ENCODE peak calls at places on chromosomes 5 and 9, in eight cellular contexts. E is HCT116, G is heart left ventricle, R is MM.1S, S is epithelial cell of proximal tubule, X is mammary epithelial cell, D is upper lobe of left lung, A is fibroblast of the aortic adventitia. I is an unnamed sample.

GRCh38 chr5:94983861-94984535 is 300.9 kb downstream of the MCTP1 start:
- DNase-seq in E (no peak), G (no peak), R (no peak), S (no peak), X (peak; percentile 63), D (no peak), A (peak; percentile 71), I (no peak)

GRCh38 chr5:176725521-176725920 is 78.2 kb downstream of the TSPAN17 start:
- DNase-seq in E (no peak), G (no peak), R (no peak), S (no peak), X (no peak), D (no peak), A (no peak), I (no peak)

GRCh38 chr9:134880484-134881312 is at the start of gene FCN2:
- DNase-seq in E (no peak), G (no peak), R (no peak), S (no peak), X (no peak), D (peak; percentile 15), A (no peak), I (no peak)

GRCh38 chr9:23822331-23823169 is 3.5 kb downstream of the ELAVL2 start:
- DNase-seq in E (no peak), G (no peak), R (no peak), S (no peak), X (no peak), D (no peak), A (no peak), I (no peak)

GRCh38 chr5:8436919-8437318 is 568.0 kb downstream of the MTRR start:
- DNase-seq in E (no peak), G (no peak), R (no peak), S (no peak), X (no peak), D (no peak), A (no peak), I (no peak)

GRCh38 chr9:95044731-95045508 is 272.6 kb downstream of the FANCC start:
- DNase-seq in E (no peak), G (no peak), R (no peak), S (no peak), X (no peak), D (peak; percentile 47), A (no peak), I (no peak)

GRCh38 chr9:81628897-81629296 is 60.5 kb downstream of the TLE1 start:
- DNase-seq in E (no peak), G (no peak), R (no peak), S (no peak), X (no peak), D (no peak), A (no peak), I (no peak)

GRCh38 chr9:32500768-32501167 is 25.2 kb downstream of the RIGI start:
- DNase-seq in E (no peak), G (no peak), R (no peak), S (peak; percentile 62), X (peak; percentile 70), D (no peak), A (no peak), I (no peak)

GRCh38 chr5:88680253-88681132 is 202.5 kb downstream of the MEF2C start:
- DNase-seq in E (peak; percentile 24), G (peak; percentile 61), R (peak; percentile 84), S (no peak), X (peak; percentile 35), D (peak; percentile 72), A (peak; percentile 39), I (peak; percentile 82)

GRCh38 chr5:113606298-113607134 is 93.0 kb downstream of the YTHDC2 start:
- DNase-seq in E (peak; percentile 38), G (peak; percentile 30), R (peak; percentile 63), S (peak; percentile 15), X (peak; percentile 38), D (no peak), A (peak; percentile 71), I (no peak)

GRCh38 chr5:139642213-139642612 is 5.9 kb upstream of the CXXC5 start:
- DNase-seq in E (no peak), G (no peak), R (no peak), S (no peak), X (no peak), D (peak; percentile 12), A (no peak), I (no peak)

GRCh38 chr5:178123987-178124925 is 6.6 kb upstream of the RMND5B start:
- DNase-seq in E (no peak), G (no peak), R (no peak), S (no peak), X (no peak), D (no peak), A (no peak), I (no peak)

GRCh38 chr9:91038483-91039124 is 237.0 kb downstream of the SYK start:
- DNase-seq in E (no peak), G (no peak), R (no peak), S (no peak), X (no peak), D (no peak), A (no peak), I (no peak)

GRCh38 chr5:132059696-132060500 is 557 bp upstream of the IL3 start:
- DNase-seq in E (no peak), G (no peak), R (no peak), S (no peak), X (no peak), D (no peak), A (no peak), I (peak; percentile 5)

GRCh38 chr5:107990881-107991810 is 320.4 kb upstream of the EFNA5 start:
- DNase-seq in E (no peak), G (no peak), R (no peak), S (no peak), X (no peak), D (no peak), A (no peak), I (no peak)

DNA sequence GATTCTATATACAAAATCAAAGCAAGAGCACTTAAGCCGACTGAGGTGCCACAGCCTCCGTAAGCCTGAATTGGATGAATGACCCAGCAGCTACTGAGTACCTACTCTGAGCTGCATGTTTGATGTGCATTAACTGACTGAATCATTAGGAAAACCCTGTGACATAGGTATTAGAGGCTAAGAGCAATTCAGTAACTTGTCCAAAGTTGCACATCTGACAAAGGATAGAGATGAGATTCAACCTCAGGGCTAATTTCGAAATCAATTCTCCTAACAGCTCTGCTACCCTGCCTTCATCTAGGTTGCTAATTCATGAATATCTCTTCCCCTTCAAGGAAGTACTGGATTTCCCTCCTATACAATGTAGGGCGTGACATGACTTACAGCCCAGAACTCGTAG is 89.1 kb upstream of the GLIS3 start:
- DNase-seq in E (no peak), G (no peak), R (no peak), S (no peak), X (no peak), D (no peak), A (no peak), I (no peak)
- TF ChIP-seq CTCF in E (no peak), G (no peak), R (no peak), S (no peak), X (no peak), D (no peak), A (no peak), I (no peak)

GRCh38 chr9:124457079-124457886 is 7.0 kb downstream of the ADGRD2 start:
- DNase-seq in E (no peak), G (no peak), R (no peak), S (no peak), X (no peak), D (no peak), A (no peak), I (no peak)

GRCh38 chr9:124455820-124456219 is 5.6 kb downstream of the ADGRD2 start:
- DNase-seq in E (no peak), G (no peak), R (no peak), S (no peak), X (no peak), D (no peak), A (no peak), I (no peak)

GRCh38 chr9:124454791-124455443 is 4.7 kb downstream of the ADGRD2 start:
- DNase-seq in E (no peak), G (no peak), R (no peak), S (no peak), X (no peak), D (no peak), A (no peak), I (no peak)

GRCh38 chr9:124457887-124458431 is 7.7 kb downstream of the ADGRD2 start:
- DNase-seq in E (no peak), G (no peak), R (no peak), S (no peak), X (no peak), D (no peak), A (no peak), I (no peak)

DNA sequence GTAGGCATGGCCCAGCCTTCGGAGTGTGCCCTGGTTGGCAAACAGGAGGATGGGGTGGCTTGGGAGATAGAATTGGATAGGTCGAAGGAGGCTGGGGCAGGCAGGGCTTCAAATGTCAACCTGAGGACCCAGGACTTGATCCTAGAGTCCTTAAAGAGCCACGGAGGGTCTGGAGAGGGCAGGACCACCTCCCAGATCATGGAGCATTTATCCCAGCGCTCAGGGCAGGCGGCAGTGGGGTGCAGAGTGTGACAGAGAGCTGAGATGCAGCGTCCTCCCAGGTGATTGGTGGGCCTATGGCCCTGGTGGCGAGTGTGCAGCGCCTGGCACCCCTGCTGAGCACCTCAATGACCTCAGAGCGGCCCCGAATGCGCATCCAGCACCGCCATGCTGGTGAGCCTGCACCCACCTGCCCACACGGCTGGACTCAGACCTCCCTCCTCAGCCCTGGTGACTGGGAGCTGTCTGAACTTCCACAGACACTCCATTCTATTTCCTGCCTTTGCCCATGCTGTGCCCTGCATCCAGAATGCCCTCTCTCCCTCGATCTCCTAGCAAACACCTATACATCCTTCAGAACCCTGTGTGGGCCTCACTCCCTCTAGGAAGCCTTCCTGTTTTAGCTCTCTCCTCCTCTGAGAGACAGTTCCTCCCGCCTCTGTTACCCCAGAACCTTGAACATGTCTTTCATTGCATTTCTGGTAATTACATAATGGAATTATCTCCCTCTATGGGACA is 6.3 kb downstream of the ADGRD2 start:
- DNase-seq in E (no peak), G (no peak), R (no peak), S (no peak), X (no peak), D (no peak), A (no peak), I (no peak)
- TF ChIP-seq CTCF in E (no peak), G (no peak), R (no peak), S (no peak), X (no peak), D (no peak), A (no peak), I (no peak)

GRCh38 chr9:33946779-33947535 is 101.7 kb downstream of the UBAP2 start:
- DNase-seq in E (no peak), G (no peak), R (no peak), S (peak; percentile 92), X (peak; percentile 87), D (no peak), A (peak; percentile 98), I (no peak)

GRCh38 chr9:33943389-33943788 is 105.3 kb downstream of the UBAP2 start:
- DNase-seq in E (no peak), G (no peak), R (no peak), S (no peak), X (no peak), D (no peak), A (peak; percentile 16), I (no peak)

GRCh38 chr9:33939924-33940874 is 108.5 kb downstream of the UBAP2 start:
- DNase-seq in E (no peak), G (no peak), R (no peak), S (no peak), X (peak; percentile 69), D (no peak), A (no peak), I (no peak)

GRCh38 chr9:33942471-33943083 is 106.1 kb downstream of the UBAP2 start:
- DNase-seq in E (no peak), G (no peak), R (no peak), S (no peak), X (peak; percentile 63), D (no peak), A (peak; percentile 82), I (no peak)
- TF ChIP-seq CTCF in E (peak; percentile 9), G (no peak), R (no peak), S (peak; percentile 26), X (peak; percentile 31), D (no peak), A (peak; percentile 63), I (no peak)

GRCh38 chr9:131422241-131422792 is 28.4 kb downstream of the PRRC2B start:
- DNase-seq in E (no peak), G (no peak), R (no peak), S (peak; percentile 56), X (peak; percentile 49), D (no peak), A (no peak), I (no peak)
- TF ChIP-seq CTCF in E (no peak), G (no peak), R (no peak), S (peak; percentile 48), X (peak; percentile 52), D (no peak), A (no peak), I (no peak)